ENCODE peak calls at places on chromosomes 7 and 10, in nine cellular contexts. X is left lung, F is Panc1, T is uterus, M is breast epithelium, Y is endodermal cell, W is HFF-Myc, J is fibroblast of pulmonary artery, O is A549. K is an unnamed sample.

GRCh38 chr10:5654218-5654755 is 12.1 kb downstream of the ASB13 start:
- DNase-seq in X (no peak), F (no peak), T (no peak), M (no peak), Y (no peak), W (no peak), J (no peak), O (no peak), K (no peak)

GRCh38 chr7:132077986-132078385 is 498.3 kb downstream of the PLXNA4 start:
- DNase-seq in X (no peak), F (no peak), T (peak), M (no peak), Y (no peak), W (no peak), J (peak), O (no peak), K (no peak)

GRCh38 chr10:84525120-84525806 is 196.9 kb downstream of the CCSER2 start:
- DNase-seq in X (no peak), F (no peak), T (no peak), M (no peak), Y (no peak), W (no peak), J (peak), O (no peak), K (no peak)

GRCh38 chr7:92691578-92691977 is 101.4 kb upstream of the FAM133B start:
- DNase-seq in X (no peak), F (peak), T (no peak), M (no peak), Y (no peak), W (peak), J (peak), O (peak), K (no peak)

GRCh38 chr10:10418397-10418796 is 599.3 kb upstream of the CELF2 start:
- DNase-seq in X (no peak), F (no peak), T (no peak), M (no peak), Y (no peak), W (no peak), J (no peak), O (no peak), K (no peak)

GRCh38 chr7:46385662-46386309 is 464.7 kb upstream of the IGFBP3 start:
- DNase-seq in X (no peak), F (peak), T (no peak), M (no peak), Y (no peak), W (no peak), J (peak), O (peak), K (peak)

GRCh38 chr10:70804424-70804814 is 11.3 kb upstream of the SGPL1 start:
- DNase-seq in X (no peak), F (no peak), T (no peak), M (no peak), Y (no peak), W (no peak), J (no peak), O (peak), K (no peak)

GRCh38 chr10:33193057-33193866 is 141.2 kb downstream of the NRP1 start:
- DNase-seq in X (peak), F (peak), T (peak), M (peak), Y (peak), W (peak), J (peak), O (peak), K (no peak)

GRCh38 chr10:12842310-12842709 is 159.2 kb downstream of the CCDC3 start:
- DNase-seq in X (no peak), F (no peak), T (no peak), M (no peak), Y (no peak), W (no peak), J (no peak), O (no peak), K (no peak)

GRCh38 chr10:95333997-95334792 is 43.4 kb upstream of the PDLIM1 start:
- DNase-seq in X (no peak), F (no peak), T (peak), M (peak), Y (no peak), W (peak), J (peak), O (peak), K (peak)

GRCh38 chr7:35702541-35702940 is 7.6 kb upstream of the HERPUD2 start:
- DNase-seq in X (no peak), F (no peak), T (no peak), M (no peak), Y (no peak), W (no peak), J (no peak), O (no peak), K (no peak)

GRCh38 chr10:14954001-14954770 is at the start of gene DCLRE1C:
- DNase-seq in X (peak), F (no peak), T (peak), M (peak), Y (peak), W (peak), J (peak), O (peak), K (peak)

GRCh38 chr7:111561659-111561908 is 708 bp downstream of the IMMP2L start:
- DNase-seq in X (no peak), F (no peak), T (no peak), M (no peak), Y (no peak), W (no peak), J (no peak), O (no peak), K (no peak)

GRCh38 chr10:13674645-13675588 is 88.2 kb downstream of the PRPF18 start:
- DNase-seq in X (no peak), F (no peak), T (no peak), M (no peak), Y (peak), W (no peak), J (no peak), O (no peak), K (no peak)

GRCh38 chr7:144388950-144389349 is 14.5 kb downstream of the NOBOX start:
- DNase-seq in X (no peak), F (no peak), T (no peak), M (no peak), Y (peak), W (no peak), J (peak), O (no peak), K (no peak)

GRCh38 chr7:134875867-134876266 is 96.4 kb downstream of the CALD1 start:
- DNase-seq in X (no peak), F (no peak), T (no peak), M (no peak), Y (no peak), W (no peak), J (peak), O (no peak), K (no peak)

GRCh38 chr7:11297764-11298163 is 324.1 kb downstream of the PHF14 start:
- DNase-seq in X (no peak), F (no peak), T (no peak), M (no peak), Y (no peak), W (no peak), J (no peak), O (no peak), K (no peak)

GRCh38 chr10:110535958-110536891 is 31.3 kb upstream of the SMC3 start:
- DNase-seq in X (peak), F (no peak), T (no peak), M (no peak), Y (peak), W (no peak), J (peak), O (no peak), K (no peak)

GRCh38 chr10:6033954-6034353 is 28.2 kb downstream of the IL2RA start:
- DNase-seq in X (no peak), F (no peak), T (no peak), M (no peak), Y (peak), W (no peak), J (no peak), O (no peak), K (no peak)

GRCh38 chr7:143389316-143390097 is 8.4 kb downstream of the ZYX start:
- DNase-seq in X (no peak), F (no peak), T (peak), M (no peak), Y (peak), W (no peak), J (no peak), O (no peak), K (no peak)

GRCh38 chr7:143385891-143386781 is 5.0 kb downstream of the ZYX start:
- DNase-seq in X (peak), F (no peak), T (peak), M (no peak), Y (peak), W (no peak), J (peak), O (no peak), K (no peak)

GRCh38 chr7:143388491-143389101 is 7.5 kb downstream of the ZYX start:
- DNase-seq in X (peak), F (no peak), T (peak), M (no peak), Y (peak), W (no peak), J (no peak), O (no peak), K (no peak)

GRCh38 chr7:143388051-143388450 is 6.9 kb downstream of the ZYX start:
- DNase-seq in X (no peak), F (no peak), T (no peak), M (no peak), Y (no peak), W (no peak), J (no peak), O (no peak), K (no peak)

GRCh38 chr7:143387156-143387975 is 6.2 kb downstream of the ZYX start:
- DNase-seq in X (peak), F (no peak), T (no peak), M (no peak), Y (peak), W (no peak), J (no peak), O (peak), K (no peak)
- TF ChIP-seq CTCF in X (no peak), F (no peak), T (no peak), M (no peak), Y (peak), W (peak), J (peak), O (no peak), K (no peak)

DNA sequence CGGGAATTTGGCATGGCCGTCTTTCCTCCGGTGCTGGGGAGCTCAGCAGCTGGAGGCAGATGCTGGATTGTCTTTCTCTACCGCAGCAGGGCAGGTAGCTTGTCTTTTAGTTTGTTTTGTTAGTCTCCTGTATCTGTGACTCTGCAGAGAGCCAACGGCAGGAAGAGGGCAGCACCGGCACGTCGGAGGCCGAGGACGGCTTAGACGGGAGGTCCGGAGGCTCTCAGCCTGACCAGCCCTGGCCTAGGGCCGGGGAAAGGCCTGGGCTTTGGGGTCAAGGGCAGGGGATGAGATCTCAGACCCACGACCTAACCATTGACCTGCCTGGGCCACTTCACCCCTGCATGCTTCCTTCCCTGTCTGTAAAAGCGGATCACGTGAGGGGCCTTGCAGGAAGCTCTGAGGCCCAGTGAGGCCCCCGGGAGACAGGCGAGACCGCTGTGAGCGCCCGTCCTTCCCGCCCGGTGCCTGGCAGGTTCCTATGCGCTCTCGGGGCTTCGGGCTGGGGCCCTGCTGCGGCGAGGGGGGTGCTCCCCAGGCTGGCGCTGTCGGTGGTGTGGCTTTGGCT is 72.7 kb downstream of the LHPP start:
- DNase-seq in X (peak), F (no peak), T (peak), M (peak), Y (peak), W (no peak), J (peak), O (no peak), K (no peak)
- TF ChIP-seq CTCF in X (no peak), F (peak), T (peak), M (peak), Y (peak), W (peak), J (peak), O (no peak), K (no peak)

GRCh38 chr10:99279626-99280111 is 44.0 kb upstream of the HPSE2 start:
- DNase-seq in X (no peak), F (no peak), T (no peak), M (no peak), Y (no peak), W (peak), J (peak), O (peak), K (peak)

GRCh38 chr10:99280472-99280871 is 44.8 kb upstream of the HPSE2 start:
- DNase-seq in X (no peak), F (no peak), T (no peak), M (no peak), Y (no peak), W (no peak), J (no peak), O (no peak), K (no peak)

GRCh38 chr10:99276848-99277486 is 41.3 kb upstream of the HPSE2 start:
- DNase-seq in X (no peak), F (peak), T (no peak), M (no peak), Y (no peak), W (no peak), J (peak), O (peak), K (no peak)
- TF ChIP-seq CTCF in X (no peak), F (peak), T (no peak), M (no peak), Y (peak), W (peak), J (peak), O (peak), K (no peak)

GRCh38 chr10:81081887-81082620 is 544.4 kb downstream of the SH2D4B start:
- DNase-seq in X (no peak), F (peak), T (no peak), M (no peak), Y (peak), W (no peak), J (no peak), O (peak), K (no peak)
- TF ChIP-seq CTCF in X (no peak), F (peak), T (no peak), M (no peak), Y (peak), W (no peak), J (no peak), O (no peak), K (no peak)

DNA sequence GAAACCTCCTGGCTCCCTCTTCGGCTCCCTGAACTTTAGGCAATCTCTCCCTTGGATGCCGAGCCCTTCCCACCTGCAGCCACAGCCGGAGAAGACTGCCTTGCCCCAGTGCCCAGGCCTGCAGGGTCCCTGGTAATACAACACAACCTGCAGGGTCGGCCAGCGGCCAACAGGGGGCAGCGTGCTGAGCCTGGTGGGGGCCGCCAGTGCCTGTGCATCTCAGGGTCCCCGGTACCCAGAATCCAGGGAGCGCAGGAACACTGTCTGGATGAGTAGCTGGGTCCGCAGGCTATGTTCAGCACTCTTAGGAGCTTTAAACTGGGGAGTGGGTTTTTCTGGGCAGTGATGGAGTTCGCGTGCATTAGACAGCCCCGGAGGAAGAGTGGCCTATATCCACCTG is 17.5 kb upstream of the C10orf71 start:
- DNase-seq in X (peak), F (no peak), T (no peak), M (no peak), Y (peak), W (no peak), J (no peak), O (no peak), K (no peak)
- TF ChIP-seq CTCF in X (no peak), F (no peak), T (no peak), M (no peak), Y (peak), W (peak), J (no peak), O (no peak), K (no peak)

DNA sequence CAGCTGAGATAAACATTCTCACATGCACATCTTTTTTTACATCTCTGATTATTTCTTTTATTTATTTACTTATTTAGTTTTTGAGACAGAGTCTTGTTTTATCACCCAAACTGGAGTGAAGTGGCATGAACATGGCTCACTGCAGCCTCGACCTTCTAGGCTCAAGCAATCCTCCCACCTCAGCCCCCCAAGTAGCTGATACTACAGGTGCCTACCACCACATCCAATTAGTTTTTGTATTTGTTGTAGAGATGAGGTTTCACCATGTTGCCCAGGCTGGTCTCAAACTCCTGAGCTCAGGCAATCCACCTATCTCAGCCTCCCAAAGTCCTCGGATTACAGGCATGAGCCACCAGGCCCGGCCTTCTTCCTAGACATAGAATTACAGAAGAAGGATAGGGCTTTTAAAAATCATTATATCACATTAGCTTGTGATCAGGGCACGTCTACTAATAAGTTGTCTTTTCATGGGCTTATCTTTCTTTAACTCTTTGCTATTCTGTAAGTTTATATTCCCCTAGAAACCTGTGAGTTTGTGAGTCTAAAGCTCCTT is 5.9 kb downstream of the ASB15 start:
- DNase-seq in X (no peak), F (no peak), T (no peak), M (no peak), Y (no peak), W (no peak), J (no peak), O (no peak), K (no peak)
- TF ChIP-seq CTCF in X (no peak), F (no peak), T (no peak), M (no peak), Y (no peak), W (no peak), J (no peak), O (no peak), K (no peak)

GRCh38 chr10:814536-815302 is 116.8 kb downstream of the LARP4B start:
- DNase-seq in X (no peak), F (no peak), T (no peak), M (no peak), Y (no peak), W (no peak), J (no peak), O (no peak), K (no peak)

GRCh38 chr10:813286-813685 is 118.2 kb downstream of the LARP4B start:
- DNase-seq in X (no peak), F (no peak), T (no peak), M (no peak), Y (no peak), W (no peak), J (no peak), O (no peak), K (no peak)

GRCh38 chr10:816958-817357 is 114.5 kb downstream of the LARP4B start:
- DNase-seq in X (no peak), F (no peak), T (no peak), M (no peak), Y (no peak), W (no peak), J (no peak), O (no peak), K (no peak)

GRCh38 chr10:817371-817770 is 114.1 kb downstream of the LARP4B start:
- DNase-seq in X (no peak), F (no peak), T (no peak), M (no peak), Y (no peak), W (no peak), J (no peak), O (no peak), K (no peak)

GRCh38 chr10:815338-816104 is 116.0 kb downstream of the LARP4B start:
- DNase-seq in X (no peak), F (no peak), T (no peak), M (no peak), Y (peak), W (no peak), J (peak), O (no peak), K (no peak)
- TF ChIP-seq CTCF in X (no peak), F (no peak), T (no peak), M (no peak), Y (peak), W (peak), J (peak), O (no peak), K (no peak)

GRCh38 chr7:5606235-5606634 is 175.2 kb downstream of the RNF216 start:
- DNase-seq in X (no peak), F (no peak), T (no peak), M (no peak), Y (no peak), W (no peak), J (no peak), O (no peak), K (no peak)

GRCh38 chr7:5599543-5600200 is 176.0 kb upstream of the TNRC18 start:
- DNase-seq in X (no peak), F (no peak), T (no peak), M (no peak), Y (no peak), W (no peak), J (no peak), O (no peak), K (no peak)

GRCh38 chr7:5602734-5603133 is 178.7 kb downstream of the RNF216 start:
- DNase-seq in X (no peak), F (no peak), T (no peak), M (no peak), Y (no peak), W (no peak), J (no peak), O (no peak), K (no peak)

GRCh38 chr7:5598769-5599371 is 175.2 kb upstream of the TNRC18 start:
- DNase-seq in X (no peak), F (no peak), T (no peak), M (no peak), Y (peak), W (no peak), J (no peak), O (peak), K (no peak)

DNA sequence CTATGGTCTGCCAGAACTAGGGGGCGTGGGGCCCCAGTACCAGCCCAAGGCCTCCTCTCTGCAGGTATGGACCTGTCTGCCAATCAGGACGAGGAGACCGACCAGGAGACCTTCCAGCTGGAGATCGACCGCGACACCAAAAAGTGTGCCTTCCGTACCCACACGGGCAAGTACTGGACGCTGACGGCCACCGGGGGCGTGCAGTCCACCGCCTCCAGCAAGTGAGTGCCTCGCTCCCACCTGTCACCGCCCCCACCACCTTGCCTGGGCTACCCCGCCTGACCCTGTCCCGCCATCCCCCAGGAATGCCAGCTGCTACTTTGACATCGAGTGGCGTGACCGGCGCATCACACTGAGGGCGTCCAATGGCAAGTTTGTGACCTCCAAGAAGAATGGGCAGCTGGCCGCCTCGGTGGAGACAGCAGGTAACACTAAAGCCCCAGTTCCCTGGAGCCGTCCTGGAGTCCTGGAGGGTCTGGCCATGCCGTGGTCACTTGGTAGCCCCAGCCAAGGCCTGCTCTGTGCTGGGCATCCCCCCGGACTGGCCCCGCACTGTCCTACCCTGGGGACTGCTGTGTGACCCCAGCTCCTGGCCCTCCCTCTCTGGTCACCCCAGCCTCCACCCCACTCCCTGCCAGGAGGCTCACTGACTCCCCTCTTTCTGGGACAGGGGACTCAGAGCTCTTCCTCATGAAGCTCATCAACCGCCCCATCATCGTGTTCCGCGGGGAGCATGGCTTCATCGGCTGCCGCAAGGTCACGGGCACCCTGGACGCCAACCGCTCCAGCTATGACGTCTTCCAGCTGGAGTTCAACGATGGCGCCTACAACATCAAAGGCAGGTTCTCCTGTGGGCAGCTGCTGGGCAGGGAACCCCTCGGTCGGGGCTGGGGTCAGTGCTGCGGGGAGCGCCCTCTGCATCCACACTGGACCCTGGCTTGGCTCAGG is 178.0 kb downstream of the RNF216 start:
- DNase-seq in X (no peak), F (no peak), T (no peak), M (no peak), Y (no peak), W (no peak), J (no peak), O (no peak), K (no peak)
- TF ChIP-seq CTCF in X (no peak), F (no peak), T (no peak), M (no peak), Y (peak), W (no peak), J (no peak), O (no peak), K (no peak)

GRCh38 chr7:93715234-93715633 is 140.7 kb upstream of the CALCR start:
- DNase-seq in X (peak), F (peak), T (peak), M (no peak), Y (peak), W (peak), J (peak), O (peak), K (no peak)
- TF ChIP-seq CTCF in X (no peak), F (peak), T (no peak), M (peak), Y (peak), W (peak), J (peak), O (peak), K (peak)